ENCODE peak calls at places on chromosomes 6 and 20, in six cellular contexts. D is HT-29, J is anterior cingulate cortex, F is head of caudate nucleus, V is D341Med, R is fibroblast of villous mesenchyme. E is an unnamed sample.

GRCh38 chr6:63100066-63100465 is 111.2 kb upstream of the FKBP1C start:
- DNase-seq in F (no peak), D (no peak), V (no peak), R (no peak), J (no peak), E (no peak)

GRCh38 chr6:157528931-157529653 is 148.1 kb downstream of the ZDHHC14 start:
- DNase-seq in D (no peak), R (peak), J (no peak), V (no peak), F (no peak), E (peak)

GRCh38 chr6:44737829-44738528 is 350.5 kb downstream of the CDC5L start:
- DNase-seq in V (no peak), D (no peak), F (no peak), J (no peak), R (peak), E (no peak)

GRCh38 chr20:59105581-59105980 is 58.0 kb upstream of the ZNF831 start:
- DNase-seq in F (no peak), J (no peak), V (no peak), R (no peak), D (no peak), E (no peak)

GRCh38 chr6:37777272-37777736 is 42.2 kb upstream of the ZFAND3 start:
- DNase-seq in V (no peak), D (no peak), F (no peak), R (no peak), J (no peak), E (no peak)

GRCh38 chr6:90156861-90157260 is 139.8 kb downstream of the BACH2 start:
- DNase-seq in F (no peak), J (no peak), V (no peak), D (no peak), R (no peak), E (no peak)

GRCh38 chr6:42618686-42619085 is 54.9 kb downstream of the UBR2 start:
- DNase-seq in V (no peak), R (peak), F (no peak), D (no peak), J (peak), E (peak)

GRCh38 chr6:47780510-47781356 is 1.1 kb upstream of the OPN5 start:
- DNase-seq in R (peak), V (peak), J (no peak), D (peak), F (no peak), E (peak)

GRCh38 chr20:2663364-2663886 is 591 bp downstream of the IDH3B start:
- DNase-seq in R (no peak), D (no peak), F (no peak), J (no peak), V (no peak), E (no peak)

GRCh38 chr20:24838551-24839530 is 110.2 kb upstream of the CST7 start:
- DNase-seq in R (no peak), J (peak), D (no peak), V (no peak), F (no peak), E (no peak)

GRCh38 chr6:19918436-19918835 is 81.3 kb downstream of the ID4 start:
- DNase-seq in D (no peak), R (no peak), J (no peak), F (no peak), V (no peak), E (no peak)

GRCh38 chr20:4817230-4817671 is 95.5 kb downstream of the PRND start:
- DNase-seq in F (no peak), R (no peak), D (peak), J (no peak), V (no peak), E (no peak)

GRCh38 chr6:79671605-79672266 is 40.6 kb downstream of the SH3BGRL2 start:
- DNase-seq in D (peak), J (no peak), F (no peak), R (peak), V (no peak), E (no peak)

GRCh38 chr6:139479433-139480222 is 105.2 kb upstream of the CITED2 start:
- DNase-seq in J (no peak), V (no peak), R (no peak), D (no peak), F (no peak), E (no peak)

GRCh38 chr6:46876126-46876525 is 45.6 kb downstream of the ADGRF5 start:
- DNase-seq in D (peak), F (no peak), R (no peak), J (no peak), V (peak), E (no peak)

GRCh38 chr6:53447869-53448268 is 97.0 kb downstream of the GCLC start:
- DNase-seq in F (no peak), V (no peak), R (no peak), D (no peak), J (no peak), E (no peak)

GRCh38 chr20:2022163-2022562 is 28.3 kb upstream of the PDYN start:
- DNase-seq in F (no peak), J (no peak), V (no peak), D (no peak), R (no peak), E (no peak)

GRCh38 chr20:58640446-58640845 is 10.6 kb upstream of the STX16 start:
- DNase-seq in J (no peak), V (no peak), R (peak), F (no peak), D (no peak), E (no peak)

GRCh38 chr6:38938741-38939140 is 109.8 kb upstream of the GLP1R start:
- DNase-seq in D (no peak), V (no peak), J (no peak), R (no peak), F (no peak), E (no peak)

GRCh38 chr20:11853359-11853758 is 64.3 kb upstream of the BTBD3 start:
- DNase-seq in J (no peak), D (no peak), R (peak), V (no peak), F (no peak), E (no peak)

GRCh38 chr6:34583461-34583860 is 27.3 kb upstream of the SPDEF start:
- DNase-seq in F (no peak), R (no peak), V (no peak), D (no peak), J (no peak), E (no peak)

GRCh38 chr6:113381957-113382356 is 475.2 kb upstream of the MARCKS start:
- DNase-seq in J (peak), R (peak), D (peak), F (no peak), V (no peak), E (peak)

GRCh38 chr6:15793288-15793687 is 130.5 kb upstream of the DTNBP1 start:
- DNase-seq in J (no peak), D (no peak), F (no peak), V (no peak), R (peak), E (no peak)

GRCh38 chr20:59955131-59955796 is 3.0 kb upstream of the CDH26 start:
- DNase-seq in J (no peak), R (no peak), V (peak), F (no peak), D (peak), E (peak)

GRCh38 chr6:45654673-45655072 is 276.9 kb upstream of the SUPT3H start:
- DNase-seq in J (no peak), R (no peak), F (no peak), D (no peak), V (no peak), E (no peak)